ENCODE peak calls at places on chromosomes 11 and 22, in seven cellular contexts. S is activated CD4-positive, alpha-beta T cell treated with anti-CD3 and anti-CD28 coated beads for 48 hours; U is HCT116; V is naive B cell; E is GM04504; H is lower lobe of right lung; P is activated T-cell treated with anti-CD3 and anti-CD28 coated beads, Interleukin-2, amount 50 U/mL, for 24 hours. T is an unnamed sample.

GRCh38 chr11:4022669-4023068 is 71.9 kb upstream of the RRM1 start:
- DNase-seq in S (no peak), U (no peak), V (no peak), E (no peak), H (no peak), P (no peak), T (no peak)

GRCh38 chr22:23845661-23846469 is 7.1 kb upstream of the DERL3 start:
- DNase-seq in S (no peak), U (no peak), V (no peak), E (no peak), H (no peak), P (no peak), T (no peak)

GRCh38 chr11:49432242-49432848 is 223.9 kb upstream of the FOLH1 start:
- DNase-seq in S (no peak), U (no peak), V (no peak), E (no peak), H (no peak), P (no peak), T (no peak)

GRCh38 chr22:27919943-27920755 is 1.1 kb upstream of the PITPNB start:
- DNase-seq in S (peak; percentile 4), U (no peak), V (no peak), E (peak; percentile 36), H (no peak), P (no peak), T (no peak)

GRCh38 chr11:134763030-134763388 is 351.0 kb upstream of the B3GAT1 start:
- DNase-seq in S (no peak), U (no peak), V (no peak), E (no peak), H (no peak), P (no peak), T (no peak)

GRCh38 chr11:102528618-102529017 is 1.9 kb downstream of the MMP7 start:
- DNase-seq in S (no peak), U (no peak), V (no peak), E (no peak), H (no peak), P (no peak), T (no peak)

GRCh38 chr11:45449036-45449601 is 163.0 kb upstream of the SYT13 start:
- DNase-seq in S (no peak), U (no peak), V (no peak), E (no peak), H (no peak), P (no peak), T (no peak)

GRCh38 chr11:60978546-60979380 is 7.3 kb downstream of the CD6 start:
- DNase-seq in S (peak; percentile 90), U (no peak), V (no peak), E (no peak), H (no peak), P (peak; percentile 84), T (no peak)

GRCh38 chr22:46064966-46065666 is 85.2 kb upstream of the PPARA start:
- DNase-seq in S (no peak), U (no peak), V (no peak), E (peak; percentile 32), H (no peak), P (no peak), T (peak; percentile 28)

GRCh38 chr22:31206896-31207687 is 5.0 kb upstream of the LIMK2 start:
- DNase-seq in S (peak; percentile 55), U (no peak), V (no peak), E (no peak), H (peak; percentile 90), P (no peak), T (peak; percentile 68)

GRCh38 chr11:68659158-68659921 is 25.0 kb upstream of the GAL start:
- DNase-seq in S (no peak), U (no peak), V (no peak), E (peak; percentile 73), H (no peak), P (no peak), T (no peak)

GRCh38 chr11:108672113-108672512 is 7.2 kb downstream of the DDX10 start:
- DNase-seq in S (no peak), U (no peak), V (no peak), E (no peak), H (no peak), P (no peak), T (no peak)

GRCh38 chr11:109338131-109338530 is 83.9 kb upstream of the C11orf87 start:
- DNase-seq in S (no peak), U (no peak), V (no peak), E (no peak), H (no peak), P (no peak), T (no peak)

GRCh38 chr11:8698917-8699441 is 16.4 kb downstream of the RPL27A start:
- DNase-seq in S (no peak), U (no peak), V (no peak), E (no peak), H (no peak), P (no peak), T (peak; percentile 34)

GRCh38 chr11:86923993-86924766 is 31.0 kb downstream of the FZD4 start:
- DNase-seq in S (no peak), U (no peak), V (no peak), E (no peak), H (no peak), P (no peak), T (no peak)

GRCh38 chr11:88152381-88152780 is 22.9 kb downstream of the RAB38 start:
- DNase-seq in S (no peak), U (no peak), V (no peak), E (no peak), H (no peak), P (no peak), T (no peak)

GRCh38 chr22:47355776-47356432 is 593.5 kb downstream of the TBC1D22A start:
- DNase-seq in S (no peak), U (no peak), V (no peak), E (no peak), H (no peak), P (no peak), T (no peak)

GRCh38 chr11:19027829-19028595 is 32.5 kb downstream of the MRGPRX2 start:
- DNase-seq in S (no peak), U (peak; percentile 43), V (no peak), E (peak; percentile 4), H (no peak), P (no peak), T (no peak)

GRCh38 chr11:2382927-2383822 is 6.1 kb downstream of the CD81 start:
- DNase-seq in S (no peak), U (no peak), V (no peak), E (no peak), H (no peak), P (no peak), T (peak; percentile 63)

GRCh38 chr11:116276051-116277044 is 496.4 kb downstream of the BUD13 start:
- DNase-seq in S (peak; percentile 89), U (peak; percentile 72), V (peak; percentile 30), E (no peak), H (peak; percentile 86), P (peak; percentile 85), T (peak; percentile 50)

GRCh38 chr22:24585927-24586546 is 6.8 kb downstream of the LRRC75B start:
- DNase-seq in S (no peak), U (no peak), V (no peak), E (no peak), H (no peak), P (no peak), T (no peak)

GRCh38 chr11:34830648-34831047 is 85.5 kb downstream of the APIP start:
- DNase-seq in S (no peak), U (no peak), V (no peak), E (no peak), H (no peak), P (no peak), T (no peak)